ENCODE peak calls at places on chromosomes 5 and 9, in seven cellular contexts. U is gastrocnemius medialis, B is AG10803, I is PC-3, O is HFF-Myc, E is dorsolateral prefrontal cortex, Q is stomach. K is an unnamed sample.

GRCh38 chr5:172421020-172421419 is 33.3 kb downstream of the SH3PXD2B start:
- DNase-seq in I (no peak), O (no peak), U (no peak), B (no peak), Q (no peak), E (no peak), K (no peak)

GRCh38 chr9:120177121-120177520 is 402.8 kb downstream of the CDK5RAP2 start:
- DNase-seq in B (no peak), Q (no peak), I (no peak), O (no peak), E (no peak), U (no peak), K (no peak)

GRCh38 chr5:169114466-169114865 is 186.5 kb downstream of the SLIT3 start:
- DNase-seq in U (no peak), O (no peak), I (no peak), Q (no peak), B (no peak), E (no peak), K (no peak)

GRCh38 chr9:36151306-36152210 is 15.0 kb downstream of the GLIPR2 start:
- DNase-seq in Q (peak), O (no peak), I (peak), E (no peak), U (no peak), B (peak), K (peak)

GRCh38 chr5:173629628-173630027 is 13.2 kb upstream of the BOD1 start:
- DNase-seq in O (no peak), Q (no peak), E (no peak), I (no peak), B (no peak), U (no peak), K (no peak)

GRCh38 chr5:26192496-26192895 is 845.9 kb downstream of the CDH9 start:
- DNase-seq in Q (no peak), B (no peak), O (no peak), E (no peak), I (peak), U (no peak), K (no peak)

GRCh38 chr5:81165493-81166119 is 67.5 kb upstream of the CKMT2 start:
- DNase-seq in U (no peak), E (peak), O (peak), I (peak), B (peak), Q (no peak), K (no peak)

GRCh38 chr5:171429543-171429910 is 10.1 kb downstream of the FGF18 start:
- DNase-seq in E (no peak), B (no peak), I (no peak), O (no peak), Q (no peak), U (peak), K (no peak)

GRCh38 chr5:140108093-140109049 is 5.5 kb upstream of the PURA start:
- DNase-seq in I (peak), E (peak), O (no peak), U (peak), Q (peak), B (no peak), K (no peak)

GRCh38 chr5:179411161-179411841 is 66.0 kb upstream of the ADAMTS2 start:
- DNase-seq in B (no peak), O (no peak), I (no peak), U (no peak), E (no peak), Q (no peak), K (no peak)

GRCh38 chr5:95963650-95964410 is 2.2 kb upstream of the ELL2 start:
- DNase-seq in Q (no peak), I (peak), B (no peak), U (no peak), E (no peak), O (no peak), K (no peak)

GRCh38 chr5:149775785-149776184 is 45.7 kb downstream of the PPARGC1B start:
- DNase-seq in Q (no peak), U (no peak), I (peak), O (peak), E (no peak), B (peak), K (no peak)

GRCh38 chr9:135702002-135702721 is at the start of gene KCNT1:
- DNase-seq in I (peak), E (peak), O (no peak), B (peak), Q (peak), U (no peak), K (no peak)

GRCh38 chr5:149887622-149888183 is 56.9 kb downstream of the PDE6A start:
- DNase-seq in B (peak), Q (no peak), I (peak), O (peak), E (no peak), U (no peak), K (no peak)

GRCh38 chr9:125484632-125485282 is 222.3 kb downstream of the MAPKAP1 start:
- DNase-seq in U (no peak), E (no peak), B (peak), O (no peak), I (no peak), Q (no peak), K (no peak)

GRCh38 chr9:107932601-107933000 is 443.0 kb upstream of the KLF4 start:
- DNase-seq in O (no peak), I (no peak), B (peak), Q (no peak), E (no peak), U (no peak), K (no peak)

GRCh38 chr5:40171971-40172370 is 507.7 kb upstream of the PTGER4 start:
- DNase-seq in E (no peak), B (peak), I (peak), U (no peak), O (peak), Q (no peak), K (no peak)

GRCh38 chr5:170081616-170082015 is 24.1 kb upstream of the FOXI1 start:
- DNase-seq in B (no peak), Q (no peak), U (no peak), I (no peak), E (no peak), O (no peak), K (no peak)

GRCh38 chr5:6715758-6716633 is 2.8 kb downstream of the TENT4A start:
- DNase-seq in I (no peak), B (no peak), O (no peak), E (no peak), U (peak), Q (no peak), K (no peak)

GRCh38 chr9:125829743-125830142 is 82.6 kb downstream of the PBX3 start:
- DNase-seq in I (no peak), Q (peak), B (peak), U (no peak), E (no peak), O (no peak), K (peak)

GRCh38 chr9:115524467-115525059 is 406.6 kb upstream of the TNC start:
- DNase-seq in U (no peak), B (peak), O (peak), I (peak), Q (no peak), E (no peak), K (no peak)

GRCh38 chr9:113005777-113006176 is 6.2 kb downstream of the ZNF883 start:
- DNase-seq in E (no peak), U (no peak), O (no peak), Q (no peak), B (no peak), I (peak), K (no peak)

GRCh38 chr9:89408628-89409101 is 89.2 kb downstream of the SEMA4D start:
- DNase-seq in Q (no peak), O (no peak), E (no peak), I (peak), U (no peak), B (no peak), K (no peak)

GRCh38 chr5:132746592-132747063 is 598 bp upstream of the CCNI2 start:
- DNase-seq in I (no peak), E (no peak), O (no peak), B (no peak), Q (peak), U (no peak), K (no peak)

GRCh38 chr9:136312436-136312835 is 8.5 kb upstream of the CCDC187 start:
- DNase-seq in I (peak), B (peak), E (no peak), Q (peak), U (no peak), O (no peak), K (no peak)

GRCh38 chr5:17415282-17415681 is 82.7 kb upstream of the TAF11L2 start:
- DNase-seq in Q (no peak), O (no peak), I (no peak), E (no peak), B (no peak), U (no peak), K (no peak)

GRCh38 chr5:88979244-88979643 is 96.3 kb upstream of the MEF2C start:
- DNase-seq in B (peak), O (no peak), I (peak), Q (no peak), U (no peak), E (no peak), K (no peak)

GRCh38 chr5:110269478-110270142 is 456.9 kb downstream of the TMEM232 start:
- DNase-seq in O (no peak), U (no peak), Q (no peak), B (peak), E (no peak), I (no peak), K (no peak)

GRCh38 chr9:18748106-18748719 is 274.3 kb downstream of the ADAMTSL1 start:
- DNase-seq in E (no peak), O (no peak), Q (no peak), B (peak), I (no peak), U (no peak), K (no peak)

GRCh38 chr5:162768962-162769464 is 668.4 kb upstream of the CCNG1 start:
- DNase-seq in U (no peak), O (no peak), Q (no peak), B (no peak), E (no peak), I (no peak), K (no peak)

GRCh38 chr9:89529243-89530030 is 31.5 kb upstream of the SEMA4D start:
- DNase-seq in Q (no peak), B (no peak), O (no peak), I (no peak), E (no peak), U (no peak), K (no peak)

GRCh38 chr9:121394292-121394691 is 24.2 kb upstream of the STOM start:
- DNase-seq in I (no peak), U (no peak), Q (no peak), O (no peak), E (no peak), B (no peak), K (no peak)

GRCh38 chr5:103237783-103238182 is 20.8 kb upstream of the MACIR start:
- DNase-seq in B (no peak), Q (no peak), I (no peak), O (no peak), U (no peak), E (no peak), K (no peak)

GRCh38 chr5:147949711-147950573 is 43.6 kb upstream of the C5orf46 start:
- DNase-seq in Q (no peak), O (peak), E (no peak), I (peak), U (no peak), B (peak), K (no peak)

GRCh38 chr5:141492168-141492885 is 3.4 kb downstream of the PCDHGC5 start:
- DNase-seq in U (no peak), I (no peak), B (no peak), Q (no peak), O (no peak), E (peak), K (no peak)

GRCh38 chr5:123876265-123876790 is 364.4 kb downstream of the CSNK1G3 start:
- DNase-seq in O (no peak), E (no peak), Q (no peak), I (no peak), U (no peak), B (no peak), K (no peak)

GRCh38 chr5:143101134-143101533 is 302.4 kb downstream of the NR3C1 start:
- DNase-seq in E (no peak), U (no peak), Q (no peak), I (no peak), O (no peak), B (no peak), K (no peak)

GRCh38 chr9:3857673-3858072 is 331.9 kb upstream of the RFX3 start:
- DNase-seq in O (peak), Q (no peak), I (peak), B (peak), E (no peak), U (no peak), K (no peak)

GRCh38 chr5:119250946-119251901 is 104.6 kb upstream of the TNFAIP8 start:
- DNase-seq in O (no peak), Q (no peak), B (peak), U (no peak), E (no peak), I (no peak), K (no peak)

GRCh38 chr5:119257613-119258012 is 98.2 kb upstream of the TNFAIP8 start:
- DNase-seq in E (no peak), B (no peak), I (no peak), O (no peak), Q (no peak), U (no peak), K (no peak)

DNA sequence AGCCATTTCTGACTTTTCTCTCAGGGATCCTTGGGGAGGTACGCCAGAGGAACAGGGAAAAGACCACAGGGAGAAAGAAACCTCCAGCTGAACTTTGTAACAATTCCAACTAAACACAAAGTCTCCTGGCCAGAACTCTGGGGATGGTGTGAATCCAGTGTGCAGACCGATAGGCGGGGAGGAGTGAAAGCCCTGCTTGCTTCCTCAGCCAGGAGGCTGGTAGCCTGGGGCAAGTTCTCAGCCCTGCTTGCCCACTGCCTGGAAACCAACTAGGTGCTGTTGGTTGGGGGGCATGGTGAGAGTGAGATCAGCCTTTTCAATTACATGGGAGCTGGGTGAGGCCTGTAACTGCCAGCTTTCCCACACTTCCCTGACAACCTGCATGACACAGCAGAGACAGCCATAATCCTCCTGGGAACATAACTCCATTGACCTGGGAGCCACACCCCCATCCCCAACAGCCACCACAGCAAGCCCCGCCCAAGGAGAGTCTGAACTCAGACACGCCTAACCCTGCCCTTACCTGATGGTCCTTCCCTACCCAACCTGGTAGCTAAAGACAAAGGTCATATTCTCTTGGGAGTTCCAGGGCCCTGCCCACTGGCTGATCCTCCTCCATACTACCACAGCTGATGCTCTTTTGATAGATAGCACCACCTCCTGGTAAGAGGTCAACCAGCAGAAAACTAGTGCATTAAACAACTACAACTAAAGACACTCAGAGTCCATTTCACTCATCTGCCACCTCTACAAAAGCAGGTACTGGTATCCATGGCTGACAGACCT is 100.1 kb upstream of the TNFAIP8 start:
- DNase-seq in B (no peak), O (no peak), Q (no peak), E (no peak), I (peak), U (no peak), K (no peak)
- TF ChIP-seq CTCF in B (no peak), O (peak), Q (no peak), E (no peak), I (peak), U (no peak), K (peak)

GRCh38 chr9:93230185-93230584 is 46.2 kb downstream of the WNK2 start:
- DNase-seq in U (no peak), E (no peak), Q (no peak), O (no peak), I (no peak), B (no peak), K (no peak)
- TF ChIP-seq CTCF in U (no peak), E (no peak), Q (no peak), O (no peak), I (no peak), B (no peak), K (no peak)

DNA sequence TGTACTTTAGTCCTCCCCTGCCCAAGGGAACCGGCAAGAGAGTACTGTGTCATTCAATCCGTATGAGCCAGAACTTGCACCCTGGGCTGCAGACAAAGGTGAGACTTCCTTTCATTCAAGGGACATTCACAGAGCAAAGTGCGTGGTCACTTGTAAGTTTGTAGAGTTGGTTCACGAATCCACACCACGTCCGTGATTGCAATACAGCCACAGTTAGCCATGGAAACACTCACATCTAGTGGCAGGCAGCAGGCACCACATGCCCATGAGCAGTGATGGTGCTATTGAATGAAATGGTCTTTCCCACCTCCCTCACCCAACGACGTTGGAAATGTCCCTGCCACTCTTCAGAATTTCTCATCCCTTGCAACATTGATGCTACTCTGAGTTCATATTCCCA is 72.6 kb downstream of the SYK start:
- DNase-seq in U (no peak), B (no peak), Q (no peak), E (no peak), I (no peak), O (no peak), K (no peak)
- TF ChIP-seq CTCF in U (no peak), B (no peak), Q (no peak), E (no peak), I (no peak), O (peak), K (no peak)

GRCh38 chr9:77648458-77649108 is 461 bp upstream of the GNA14 start:
- DNase-seq in O (no peak), Q (peak), B (no peak), U (no peak), E (peak), I (peak), K (no peak)

GRCh38 chr9:77647659-77648457 is at the start of gene GNA14:
- DNase-seq in B (peak), Q (no peak), U (no peak), I (no peak), E (no peak), O (no peak), K (no peak)

GRCh38 chr9:77647267-77647658 is 859 bp downstream of the GNA14 start:
- DNase-seq in U (no peak), E (no peak), O (no peak), I (no peak), Q (no peak), B (no peak), K (no peak)

GRCh38 chr9:77651203-77651602 is 3.1 kb upstream of the GNA14 start:
- DNase-seq in O (no peak), U (no peak), E (no peak), I (no peak), B (no peak), Q (no peak), K (no peak)

GRCh38 chr9:77649109-77649812 is 1.1 kb upstream of the GNA14 start:
- DNase-seq in O (peak), Q (no peak), B (peak), I (peak), E (no peak), U (no peak), K (no peak)
- TF ChIP-seq CTCF in O (peak), Q (peak), B (peak), I (peak), E (peak), U (peak), K (peak)

DNA sequence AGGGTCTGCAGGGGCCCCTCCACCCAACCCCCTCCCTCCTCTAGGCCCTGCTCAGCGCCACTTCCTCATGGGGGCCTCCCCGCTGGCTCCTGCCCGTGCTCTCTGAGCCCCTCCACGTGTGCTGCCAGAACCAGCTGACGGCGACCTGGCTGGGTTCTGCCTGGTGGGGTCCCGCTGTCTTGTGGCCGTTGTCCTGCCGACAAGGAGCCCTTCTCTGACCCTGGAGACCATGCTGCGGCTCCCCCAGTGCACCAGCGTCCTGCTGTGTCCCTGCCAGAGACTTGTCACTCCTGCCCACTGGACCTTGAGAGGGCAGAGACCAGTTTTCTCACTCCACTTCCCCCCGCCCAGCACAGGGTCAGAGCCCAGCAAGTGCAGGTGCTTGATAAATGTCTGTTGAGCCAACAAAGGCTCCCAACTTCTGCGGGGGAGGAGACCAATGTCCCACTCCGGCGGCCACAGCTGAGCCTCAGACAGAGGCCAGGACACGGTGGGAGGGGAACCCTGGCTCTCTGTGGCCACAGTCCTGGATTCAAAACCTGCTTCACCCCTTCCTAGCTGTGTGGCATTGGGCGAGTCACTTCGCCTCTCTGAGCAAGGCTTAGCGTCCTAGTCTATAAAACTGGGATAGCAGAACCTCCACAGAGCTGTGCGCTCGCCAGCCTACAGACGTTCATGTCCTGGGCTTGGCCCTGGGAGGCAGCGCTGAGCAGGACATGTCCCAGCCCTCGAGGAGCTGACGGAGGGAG is 24.8 kb downstream of the SARDH start:
- DNase-seq in Q (no peak), I (no peak), E (no peak), U (no peak), B (no peak), O (no peak), K (no peak)
- TF ChIP-seq CTCF in Q (no peak), I (no peak), E (no peak), U (no peak), B (no peak), O (no peak), K (no peak)

DNA sequence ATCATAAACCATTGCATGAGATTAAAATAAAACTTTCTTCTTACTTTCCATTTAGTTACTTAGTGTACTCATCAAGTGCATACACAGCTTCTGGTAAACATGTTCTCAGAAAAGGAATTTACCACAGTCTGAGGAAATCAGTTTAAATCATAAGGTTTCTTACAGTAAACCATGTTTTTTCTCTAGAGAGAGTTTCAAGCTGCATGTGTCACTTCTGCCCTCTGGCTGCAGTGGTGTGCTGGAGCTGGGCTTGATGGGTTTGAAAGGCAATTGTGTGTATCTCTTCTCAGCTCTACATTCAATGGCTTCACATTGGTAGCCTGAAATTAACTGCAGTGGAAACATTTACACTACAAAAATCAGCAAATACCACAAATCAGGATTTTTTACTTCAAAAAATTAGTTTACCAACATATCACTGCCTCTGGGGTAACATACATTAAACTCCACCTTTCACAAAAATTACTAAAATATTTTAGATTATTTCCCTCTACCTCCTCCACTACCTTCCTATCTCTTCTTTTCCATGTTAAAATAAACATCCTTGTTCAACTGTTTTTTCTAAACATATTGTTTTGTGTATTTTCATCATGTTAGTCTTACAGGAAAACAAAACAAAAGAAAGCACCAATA is 414.3 kb downstream of the ANXA1 start:
- DNase-seq in U (no peak), O (no peak), I (peak), B (peak), Q (no peak), E (peak), K (no peak)
- TF ChIP-seq CTCF in U (no peak), O (peak), I (peak), B (peak), Q (no peak), E (peak), K (peak)

GRCh38 chr5:55407059-55407684 is 99.4 kb downstream of the MTREX start:
- DNase-seq in B (peak), Q (no peak), U (no peak), O (peak), E (no peak), I (peak), K (no peak)
- TF ChIP-seq CTCF in B (peak), Q (peak), U (peak), O (peak), E (peak), I (peak), K (no peak)